ENCODE peak calls at places on chromosome 14, in four cellular contexts. S is body of pancreas, X is A549, A is tibial nerve. M is an unnamed sample.

GRCh38 chr14:93861846-93862641 is 65.1 kb upstream of the FAM181A start:
- DNase-seq in S (no peak), X (no peak), A (no peak), M (no peak)

GRCh38 chr14:88388741-88389282 is 3.4 kb downstream of the SPATA7 start:
- DNase-seq in S (no peak), X (no peak), A (no peak), M (no peak)

GRCh38 chr14:77195766-77196165 is 14.2 kb downstream of the TMEM63C start:
- DNase-seq in S (no peak), X (no peak), A (no peak), M (no peak)

GRCh38 chr14:105700622-105701288 is 174.4 kb downstream of the TMEM121 start:
- DNase-seq in S (no peak), X (no peak), A (no peak), M (no peak)

GRCh38 chr14:38867561-38868150 is 235.4 kb downstream of the SEC23A start:
- DNase-seq in S (peak; percentile 87), X (peak; percentile 18), A (peak; percentile 90), M (no peak)

GRCh38 chr14:98348505-98348904 is 923.5 kb downstream of the BCL11B start:
- DNase-seq in S (no peak), X (no peak), A (no peak), M (peak; percentile 55)

GRCh38 chr14:101716956-101717662 is 44.4 kb upstream of the PPP2R5C start:
- DNase-seq in S (no peak), X (no peak), A (no peak), M (peak; percentile 37)

GRCh38 chr14:100384819-100385813 is 62.0 kb downstream of the SLC25A47 start:
- DNase-seq in S (no peak), X (peak; percentile 50), A (no peak), M (no peak)

GRCh38 chr14:60310086-60310684 is 61.2 kb downstream of the PPM1A start:
- DNase-seq in S (no peak), X (no peak), A (no peak), M (no peak)

GRCh38 chr14:48563465-48563864 is 888.1 kb upstream of the MDGA2 start:
- DNase-seq in S (no peak), X (no peak), A (no peak), M (no peak)

GRCh38 chr14:93994919-93995682 is 2.0 kb upstream of the CCDC197 start:
- DNase-seq in S (peak; percentile 74), X (peak; percentile 53), A (no peak), M (no peak)

DNA sequence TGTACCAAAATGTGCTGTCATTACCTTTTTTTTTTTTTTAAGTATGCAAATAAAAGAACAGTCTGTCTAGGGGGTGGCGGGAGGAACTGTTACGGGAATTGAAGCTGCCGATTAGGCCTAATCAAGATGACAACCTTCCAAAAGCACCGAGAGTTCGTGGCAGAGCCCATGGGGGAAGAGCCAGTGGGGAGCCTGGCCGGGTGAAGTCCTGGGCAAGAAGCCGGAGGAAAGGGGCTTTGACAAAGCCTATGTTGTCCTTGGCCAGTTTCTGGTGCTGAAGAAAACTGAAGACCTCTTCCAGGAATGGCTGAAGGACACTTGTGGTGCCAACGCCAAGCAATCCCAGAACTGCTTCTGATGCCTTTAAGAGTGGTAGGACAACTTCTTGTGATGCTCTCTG is 42.6 kb downstream of the ACTN1 start:
- DNase-seq in S (peak; percentile 28), X (no peak), A (no peak), M (no peak)
- H3K4me1 ChIP-seq in S (peaks cover 74% of the 10 kb centered on the region), X (peaks cover 95% of the 10 kb centered on the region), A (peaks cover 20% of the 10 kb centered on the region), M (peaks cover 92% of the 10 kb centered on the region)

GRCh38 chr14:75125617-75126016 is 1.2 kb downstream of the NEK9 start:
- DNase-seq in S (no peak), X (no peak), A (no peak), M (no peak)

GRCh38 chr14:75128596-75128990 is 1.7 kb upstream of the NEK9 start:
- DNase-seq in S (no peak), X (no peak), A (no peak), M (no peak)

GRCh38 chr14:75126121-75126544 is 715 bp downstream of the NEK9 start:
- DNase-seq in S (no peak), X (peak; percentile 16), A (no peak), M (no peak)

GRCh38 chr14:75127903-75128595 is 1.2 kb upstream of the NEK9 start:
- DNase-seq in S (no peak), X (no peak), A (no peak), M (no peak)

GRCh38 chr14:75126679-75127473 is at the start of gene NEK9:
- DNase-seq in S (peak; percentile 90), X (peak; percentile 92), A (peak; percentile 91), M (peak; percentile 98)
- TF ChIP-seq POLR2A in S (peak; percentile 53), X (peak; percentile 79), A (peak; percentile 80), M (peak; percentile 46)

GRCh38 chr14:61659582-61659981 is 35.7 kb upstream of the HIF1A start:
- DNase-seq in S (no peak), X (no peak), A (no peak), M (no peak)

GRCh38 chr14:61662001-61662400 is 33.3 kb upstream of the HIF1A start:
- DNase-seq in S (no peak), X (no peak), A (no peak), M (no peak)

GRCh38 chr14:61663312-61663974 is 31.9 kb upstream of the HIF1A start:
- DNase-seq in S (no peak), X (no peak), A (no peak), M (peak; percentile 50)

GRCh38 chr14:61662437-61663311 is 32.6 kb upstream of the HIF1A start:
- DNase-seq in S (peak; percentile 24), X (peak; percentile 10), A (peak; percentile 13), M (peak; percentile 81)

DNA sequence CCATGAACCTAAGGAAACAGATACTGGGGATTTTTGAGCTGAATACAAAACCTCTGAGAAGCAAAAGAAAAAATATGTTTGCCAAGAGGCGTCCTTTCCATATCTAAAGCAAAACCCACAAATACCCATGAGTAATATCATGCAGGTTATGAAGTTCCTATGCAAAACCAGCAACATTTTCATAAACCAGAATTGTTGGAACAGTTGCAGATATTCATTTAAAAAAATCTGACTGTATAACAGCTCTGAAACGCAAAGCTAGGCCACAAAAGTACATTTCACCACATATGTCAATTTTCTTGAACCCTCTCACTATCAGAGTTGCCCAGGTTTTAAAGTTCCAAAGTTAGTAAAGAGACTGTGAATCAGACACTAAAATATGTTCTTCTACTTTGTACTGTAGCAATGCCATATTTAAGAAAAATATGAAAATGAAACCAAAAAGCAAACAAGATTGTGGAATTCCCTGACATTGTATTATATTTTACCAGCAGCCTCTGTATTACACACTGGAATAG is 33.8 kb upstream of the HIF1A start:
- DNase-seq in S (no peak), X (no peak), A (no peak), M (peak; percentile 7)
- H3K4me3 ChIP-seq in S (no peak overlapping the region), X (no peak overlapping the region), A (no peak overlapping the region), M (no peak overlapping the region)

GRCh38 chr14:65485516-65485915 is 73.0 kb downstream of the FUT8 start:
- DNase-seq in S (no peak), X (no peak), A (no peak), M (no peak)

GRCh38 chr14:65486856-65487255 is 74.3 kb downstream of the FUT8 start:
- DNase-seq in S (no peak), X (no peak), A (no peak), M (no peak)

GRCh38 chr14:65479386-65479785 is 66.9 kb downstream of the FUT8 start:
- DNase-seq in S (no peak), X (no peak), A (no peak), M (no peak)

GRCh38 chr14:65483647-65484046 is 71.1 kb downstream of the FUT8 start:
- DNase-seq in S (no peak), X (no peak), A (no peak), M (no peak)

GRCh38 chr14:65482769-65483438 is 70.4 kb downstream of the FUT8 start:
- DNase-seq in S (no peak), X (no peak), A (no peak), M (no peak)
- H3K4me1 ChIP-seq in S (no peaks in the 10 kb centered on the region), X (peaks cover 4% of the 10 kb centered on the region), A (no peaks in the 10 kb centered on the region), M (no peaks in the 10 kb centered on the region)

GRCh38 chr14:102825307-102826095 is 48.3 kb downstream of the TRAF3 start:
- DNase-seq in S (no peak), X (no peak), A (no peak), M (no peak)

GRCh38 chr14:102828201-102828600 is 51.0 kb downstream of the TRAF3 start:
- DNase-seq in S (no peak), X (no peak), A (no peak), M (no peak)

GRCh38 chr14:102827716-102828115 is 50.5 kb downstream of the TRAF3 start:
- DNase-seq in S (peak; percentile 25), X (no peak), A (no peak), M (no peak)

GRCh38 chr14:102826161-102826560 is 48.9 kb downstream of the TRAF3 start:
- DNase-seq in S (no peak), X (no peak), A (no peak), M (no peak)

GRCh38 chr14:102826751-102827675 is 49.8 kb downstream of the TRAF3 start:
- DNase-seq in S (no peak), X (no peak), A (no peak), M (no peak)
- TF ChIP-seq POLR2A in S (no peak), X (no peak), A (no peak), M (no peak)

GRCh38 chr14:20988717-20989116 is 1.1 kb upstream of the METTL17 start:
- DNase-seq in S (no peak), X (no peak), A (no peak), M (no peak)
- H3K4me3 ChIP-seq in S (no peak overlapping the region), X (no peak overlapping the region), A (no peak overlapping the region), M (peak overlapping the region; percentile 76)

DNA sequence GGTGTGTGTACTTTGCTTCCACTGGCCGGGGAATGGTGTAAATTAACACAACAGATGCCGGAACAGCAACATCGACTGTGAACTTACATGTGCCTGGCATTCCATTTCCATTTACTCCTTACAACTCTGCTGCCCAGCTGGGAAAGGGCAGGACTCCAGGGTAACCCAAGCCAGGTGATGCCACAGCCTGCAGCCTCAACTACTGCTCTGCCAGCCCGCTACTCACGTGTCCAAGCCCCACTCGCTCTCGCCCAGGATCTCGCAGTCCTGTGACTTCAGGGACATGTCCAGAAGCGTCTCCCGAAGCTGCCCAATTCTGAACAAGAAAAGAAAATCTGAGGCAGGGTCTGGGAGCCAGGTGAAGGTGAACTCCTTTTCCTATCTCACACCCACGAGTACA is 10.7 kb downstream of the ABCD4 start:
- DNase-seq in S (no peak), X (no peak), A (no peak), M (no peak)
- H3K4me1 ChIP-seq in S (no peaks in the 10 kb centered on the region), X (no peaks in the 10 kb centered on the region), A (no peaks in the 10 kb centered on the region), M (no peaks in the 10 kb centered on the region)

GRCh38 chr14:40616579-40616978 is 990.1 kb upstream of the LRFN5 start:
- DNase-seq in S (no peak), X (no peak), A (no peak), M (no peak)

GRCh38 chr14:40623641-40624040 is 983.0 kb upstream of the LRFN5 start:
- DNase-seq in S (no peak), X (no peak), A (no peak), M (no peak)

DNA sequence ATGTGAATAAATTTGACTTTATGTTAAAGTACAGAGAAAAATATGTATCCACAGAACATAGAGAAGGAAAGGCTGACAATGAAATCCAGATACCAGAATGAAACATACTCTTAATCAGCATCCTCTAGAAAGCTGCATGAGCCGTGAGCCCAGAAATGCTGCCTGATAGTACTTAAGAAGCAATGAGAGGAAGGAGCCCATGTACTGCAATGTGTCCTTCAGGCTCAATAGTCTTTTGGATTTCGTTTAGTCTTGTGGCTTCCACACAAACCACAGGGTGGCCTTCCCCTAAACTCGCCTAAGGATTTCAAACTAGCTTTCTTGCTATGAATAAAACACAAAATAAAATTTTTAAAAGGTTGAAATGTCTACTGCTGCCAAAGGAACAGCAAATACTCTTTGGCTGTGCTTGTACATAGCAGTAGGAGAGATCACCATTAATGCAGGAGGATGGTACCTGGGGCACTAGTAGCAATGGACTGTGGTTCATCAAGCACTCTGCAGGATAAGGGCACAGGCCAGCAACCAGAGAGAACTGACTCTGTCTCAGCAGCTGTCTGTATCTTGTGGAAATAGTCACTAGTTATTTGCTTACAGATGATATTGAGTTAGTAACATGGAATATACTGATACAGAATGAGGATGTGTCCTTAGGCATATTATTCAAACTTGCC is 988.3 kb upstream of the LRFN5 start:
- DNase-seq in S (no peak), X (no peak), A (no peak), M (no peak)
- TF ChIP-seq POLR2A in S (no peak), X (no peak), A (no peak), M (no peak)